ENCODE peak calls at places on chromosomes 1 and 21, in four cellular contexts. One of them, this sample, is unnamed.

GRCh38 chr1:226995064-226995965 is 55.2 kb downstream of the COQ8A start:
- DNase-seq in RWPE1: no peak
- DNase-seq in activated CD8-positive, alpha-beta memory T cell treated with anti-CD3 and anti-CD28 coated beads for 1 hour: no peak
- DNase-seq in astrocyte of the cerebellum: no peak
- DNase-seq in this sample: no peak

GRCh38 chr1:177830531-177830930 is 139.3 kb downstream of the SEC16B start:
- DNase-seq in RWPE1: no peak
- DNase-seq in astrocyte of the cerebellum: no peak
- DNase-seq in activated CD8-positive, alpha-beta memory T cell treated with anti-CD3 and anti-CD28 coated beads for 1 hour: no peak
- DNase-seq in this sample: no peak

GRCh38 chr1:200364831-200365230 is 45.0 kb downstream of the ZNF281 start:
- DNase-seq in activated CD8-positive, alpha-beta memory T cell treated with anti-CD3 and anti-CD28 coated beads for 1 hour: no peak
- DNase-seq in astrocyte of the cerebellum: no peak
- DNase-seq in RWPE1: no peak
- DNase-seq in this sample: no peak

GRCh38 chr21:25191141-25191540 is 416.1 kb downstream of the MRPL39 start:
- DNase-seq in RWPE1: no peak
- DNase-seq in astrocyte of the cerebellum: no peak
- DNase-seq in activated CD8-positive, alpha-beta memory T cell treated with anti-CD3 and anti-CD28 coated beads for 1 hour: no peak
- DNase-seq in this sample: no peak

GRCh38 chr1:17205652-17206051 is 724 bp downstream of the PADI1 start:
- DNase-seq in astrocyte of the cerebellum: no peak
- DNase-seq in RWPE1: no peak
- DNase-seq in activated CD8-positive, alpha-beta memory T cell treated with anti-CD3 and anti-CD28 coated beads for 1 hour: no peak
- DNase-seq in this sample: no peak

GRCh38 chr1:208682664-208683013 is 438.5 kb upstream of the PLXNA2 start:
- DNase-seq in astrocyte of the cerebellum: no peak
- DNase-seq in RWPE1: no peak
- DNase-seq in activated CD8-positive, alpha-beta memory T cell treated with anti-CD3 and anti-CD28 coated beads for 1 hour: no peak
- DNase-seq in this sample: no peak

GRCh38 chr1:85374160-85374559 is 90.8 kb downstream of the DDAH1 start:
- DNase-seq in activated CD8-positive, alpha-beta memory T cell treated with anti-CD3 and anti-CD28 coated beads for 1 hour: no peak
- DNase-seq in astrocyte of the cerebellum: peak; percentile 64
- DNase-seq in RWPE1: peak; percentile 85
- DNase-seq in this sample: peak; percentile 15

GRCh38 chr1:173164178-173164577 is 43.0 kb downstream of the TNFSF4 start:
- DNase-seq in astrocyte of the cerebellum: no peak
- DNase-seq in RWPE1: no peak
- DNase-seq in activated CD8-positive, alpha-beta memory T cell treated with anti-CD3 and anti-CD28 coated beads for 1 hour: no peak
- DNase-seq in this sample: no peak

GRCh38 chr1:6652986-6653385 is 28.3 kb downstream of the THAP3 start:
- DNase-seq in activated CD8-positive, alpha-beta memory T cell treated with anti-CD3 and anti-CD28 coated beads for 1 hour: no peak
- DNase-seq in astrocyte of the cerebellum: no peak
- DNase-seq in RWPE1: no peak
- DNase-seq in this sample: no peak

GRCh38 chr1:228009116-228009827 is 2.5 kb downstream of the WNT3A start:
- DNase-seq in activated CD8-positive, alpha-beta memory T cell treated with anti-CD3 and anti-CD28 coated beads for 1 hour: no peak
- DNase-seq in astrocyte of the cerebellum: no peak
- DNase-seq in RWPE1: no peak
- DNase-seq in this sample: no peak

GRCh38 chr1:94895518-94895917 is 31.4 kb downstream of the CNN3 start:
- DNase-seq in activated CD8-positive, alpha-beta memory T cell treated with anti-CD3 and anti-CD28 coated beads for 1 hour: no peak
- DNase-seq in RWPE1: no peak
- DNase-seq in astrocyte of the cerebellum: no peak
- DNase-seq in this sample: no peak

GRCh38 chr1:182193908-182194550 is 132.5 kb upstream of the ZNF648 start:
- DNase-seq in activated CD8-positive, alpha-beta memory T cell treated with anti-CD3 and anti-CD28 coated beads for 1 hour: no peak
- DNase-seq in astrocyte of the cerebellum: no peak
- DNase-seq in RWPE1: no peak
- DNase-seq in this sample: no peak

GRCh38 chr1:41751804-41752513 is 166.8 kb downstream of the HIVEP3 start:
- DNase-seq in astrocyte of the cerebellum: peak; percentile 56
- DNase-seq in activated CD8-positive, alpha-beta memory T cell treated with anti-CD3 and anti-CD28 coated beads for 1 hour: no peak
- DNase-seq in RWPE1: no peak
- DNase-seq in this sample: no peak

GRCh38 chr1:109649380-109649987 is 6.4 kb upstream of the GSTM4 start:
- DNase-seq in RWPE1: no peak
- DNase-seq in activated CD8-positive, alpha-beta memory T cell treated with anti-CD3 and anti-CD28 coated beads for 1 hour: no peak
- DNase-seq in astrocyte of the cerebellum: no peak
- DNase-seq in this sample: no peak

GRCh38 chr1:201185527-201186128 is 5.0 kb upstream of the IGFN1 start:
- DNase-seq in activated CD8-positive, alpha-beta memory T cell treated with anti-CD3 and anti-CD28 coated beads for 1 hour: no peak
- DNase-seq in RWPE1: no peak
- DNase-seq in astrocyte of the cerebellum: no peak
- DNase-seq in this sample: no peak

GRCh38 chr1:110616587-110616986 is 10.4 kb upstream of the KCNA2 start:
- DNase-seq in astrocyte of the cerebellum: no peak
- DNase-seq in activated CD8-positive, alpha-beta memory T cell treated with anti-CD3 and anti-CD28 coated beads for 1 hour: no peak
- DNase-seq in RWPE1: no peak
- DNase-seq in this sample: no peak

GRCh38 chr1:31605908-31606427 is 11.5 kb upstream of the HCRTR1 start:
- DNase-seq in RWPE1: no peak
- DNase-seq in astrocyte of the cerebellum: no peak
- DNase-seq in activated CD8-positive, alpha-beta memory T cell treated with anti-CD3 and anti-CD28 coated beads for 1 hour: no peak
- DNase-seq in this sample: no peak

GRCh38 chr1:27557596-27558340 is 46.2 kb downstream of the AHDC1 start:
- DNase-seq in RWPE1: peak; percentile 97
- DNase-seq in astrocyte of the cerebellum: no peak
- DNase-seq in activated CD8-positive, alpha-beta memory T cell treated with anti-CD3 and anti-CD28 coated beads for 1 hour: no peak
- DNase-seq in this sample: no peak

This sample was measured in HTR-8/SVneo.